ENCODE peak calls at places on chromosomes 5 and 9, in six cellular contexts. Q is K562, I is suprapubic skin, B is ovary, F is uterus, G is stomach. V is an unnamed sample.

GRCh38 chr5:93054424-93055165 is 526.4 kb downstream of the NR2F1-AS1 start:
- DNase-seq in Q (no peak), I (no peak), B (no peak), F (no peak), G (no peak), V (no peak)

GRCh38 chr9:122356627-122357026 is 14.2 kb upstream of the PTGS1 start:
- DNase-seq in Q (peak), I (peak), B (no peak), F (no peak), G (no peak), V (no peak)

GRCh38 chr9:27094640-27095039 is 14.4 kb upstream of the TEK start:
- DNase-seq in Q (no peak), I (no peak), B (no peak), F (no peak), G (no peak), V (no peak)

GRCh38 chr9:20754556-20754955 is 70.5 kb downstream of the FOCAD start:
- DNase-seq in Q (no peak), I (no peak), B (no peak), F (no peak), G (no peak), V (no peak)

GRCh38 chr5:136034976-136035375 is 6.2 kb downstream of the TGFBI start:
- DNase-seq in Q (no peak), I (peak), B (no peak), F (no peak), G (no peak), V (no peak)

GRCh38 chr5:58056546-58056945 is 403.3 kb downstream of the PLK2 start:
- DNase-seq in Q (no peak), I (no peak), B (no peak), F (no peak), G (no peak), V (no peak)

GRCh38 chr5:170633235-170634041 is 129.6 kb downstream of the KCNIP1 start:
- DNase-seq in Q (peak), I (no peak), B (peak), F (peak), G (no peak), V (peak)

GRCh38 chr9:21777701-21778100 is 24.7 kb upstream of the MTAP start:
- DNase-seq in Q (no peak), I (no peak), B (no peak), F (no peak), G (no peak), V (no peak)

GRCh38 chr9:121362813-121363585 is 7.1 kb downstream of the STOM start:
- DNase-seq in Q (no peak), I (no peak), B (no peak), F (no peak), G (no peak), V (no peak)

GRCh38 chr9:16469184-16469583 is 401.3 kb downstream of the BNC2 start:
- DNase-seq in Q (no peak), I (no peak), B (no peak), F (no peak), G (no peak), V (no peak)

GRCh38 chr5:58940446-58940845 is 357.6 kb downstream of the RAB3C start:
- DNase-seq in Q (peak), I (no peak), B (no peak), F (no peak), G (no peak), V (no peak)

GRCh38 chr9:134750450-134751155 is 109.0 kb downstream of the COL5A1 start:
- DNase-seq in Q (no peak), I (no peak), B (no peak), F (no peak), G (no peak), V (no peak)

GRCh38 chr5:167217097-167217743 is 1074.2 kb upstream of the WWC1 start:
- DNase-seq in Q (no peak), I (no peak), B (no peak), F (no peak), G (no peak), V (no peak)

GRCh38 chr9:6634441-6634840 is 11.1 kb downstream of the GLDC start:
- DNase-seq in Q (peak), I (no peak), B (no peak), F (no peak), G (no peak), V (no peak)

GRCh38 chr5:169796731-169797130 is 159.7 kb downstream of the DOCK2 start:
- DNase-seq in Q (no peak), I (no peak), B (no peak), F (no peak), G (no peak), V (no peak)

GRCh38 chr5:6383376-6383775 is 5.0 kb upstream of the MED10 start:
- DNase-seq in Q (no peak), I (no peak), B (no peak), F (no peak), G (no peak), V (no peak)

GRCh38 chr5:63401434-63402046 is 560.7 kb downstream of the HTR1A start:
- DNase-seq in Q (peak), I (no peak), B (peak), F (peak), G (peak), V (peak)

DNA sequence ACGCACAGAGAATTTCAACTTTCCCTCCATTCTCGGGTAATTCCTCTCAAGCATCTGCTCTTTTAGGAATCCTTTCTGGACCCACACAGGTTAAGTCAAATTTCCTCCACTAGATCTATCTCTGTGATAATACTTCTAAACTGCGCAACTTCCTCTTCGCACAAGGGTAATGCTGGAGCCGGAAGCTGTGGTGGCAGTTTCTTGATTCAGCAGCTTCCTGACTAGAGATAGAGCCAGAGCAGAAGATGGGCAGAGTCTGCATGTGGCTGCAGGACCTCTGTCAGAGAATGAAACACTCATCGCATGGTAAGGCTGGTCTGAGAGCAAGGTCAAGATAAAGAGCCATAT is 11.1 kb upstream of the CDC42SE2 start:
- DNase-seq in Q (peak), I (no peak), B (no peak), F (peak), G (peak), V (no peak)
- TF ChIP-seq POLR2A in Q (no peak), I (no peak), B (no peak), F (no peak), G (no peak), V (no peak)

GRCh38 chr5:138898742-138899141 is 23.6 kb upstream of the LRRTM2 start:
- DNase-seq in Q (no peak), I (no peak), B (no peak), F (no peak), G (no peak), V (no peak)

GRCh38 chr5:138903113-138903789 is 28.1 kb upstream of the LRRTM2 start:
- DNase-seq in Q (no peak), I (no peak), B (no peak), F (no peak), G (no peak), V (no peak)

GRCh38 chr5:138901716-138902115 is 26.6 kb upstream of the LRRTM2 start:
- DNase-seq in Q (no peak), I (no peak), B (no peak), F (no peak), G (no peak), V (no peak)

GRCh38 chr5:138898336-138898735 is 23.2 kb upstream of the LRRTM2 start:
- DNase-seq in Q (no peak), I (no peak), B (no peak), F (no peak), G (no peak), V (no peak)

GRCh38 chr5:138900281-138900965 is 25.3 kb upstream of the LRRTM2 start:
- DNase-seq in Q (peak), I (no peak), B (no peak), F (no peak), G (no peak), V (no peak)
- H3K4me3 ChIP-seq in Q (no peak), I (no peak), B (no peak), F (no peak), G (no peak), V (no peak)

GRCh38 chr5:151659001-151659754 is 27.5 kb downstream of the SPARC start:
- DNase-seq in Q (peak), I (peak), B (peak), F (peak), G (peak), V (peak)

GRCh38 chr5:151657105-151657504 is 29.6 kb downstream of the SPARC start:
- DNase-seq in Q (no peak), I (no peak), B (no peak), F (no peak), G (no peak), V (no peak)

GRCh38 chr5:151660616-151661015 is 26.1 kb downstream of the SPARC start:
- DNase-seq in Q (no peak), I (no peak), B (no peak), F (no peak), G (no peak), V (no peak)

GRCh38 chr5:151651997-151652645 is 34.6 kb downstream of the SPARC start:
- DNase-seq in Q (peak), I (peak), B (peak), F (peak), G (peak), V (peak)

DNA sequence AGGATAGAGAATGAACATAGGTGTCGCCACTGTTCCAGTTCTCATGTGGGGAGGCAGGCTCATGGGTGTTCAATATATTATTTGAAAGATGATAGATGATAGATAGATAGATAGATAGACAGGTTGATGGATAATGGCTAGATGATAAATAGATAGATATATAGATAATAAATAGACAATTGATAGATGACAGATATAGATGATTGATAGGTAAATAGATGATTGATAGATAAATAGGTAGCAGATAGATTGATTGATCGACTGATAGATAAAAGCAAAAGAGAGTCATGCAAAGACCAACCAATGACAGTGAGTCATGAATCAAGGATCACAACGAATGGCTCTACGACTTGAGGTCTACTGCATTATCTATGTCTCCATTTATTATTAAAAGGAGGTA is 30.4 kb downstream of the SPARC start:
- DNase-seq in Q (no peak), I (no peak), B (no peak), F (no peak), G (no peak), V (no peak)
- H3K27ac ChIP-seq in Q (no peak), I (no peak), B (no peak), F (no peak), G (no peak), V (no peak)

GRCh38 chr5:151054713-151055112 is 26.1 kb downstream of the TNIP1 start:
- DNase-seq in Q (no peak), I (no peak), B (no peak), F (no peak), G (no peak), V (peak)
- TF ChIP-seq POLR2A in Q (no peak), I (no peak), B (no peak), F (no peak), G (no peak), V (no peak)

GRCh38 chr9:79611091-79611614 is 39.4 kb downstream of the TLE4 start:
- DNase-seq in Q (peak), I (no peak), B (no peak), F (no peak), G (no peak), V (no peak)
- H3K4me3 ChIP-seq in Q (no peak), I (no peak), B (no peak), F (no peak), G (no peak), V (no peak)

GRCh38 chr9:136098844-136099243 is 3.8 kb upstream of the NACC2 start:
- DNase-seq in Q (no peak), I (no peak), B (no peak), F (no peak), G (no peak), V (no peak)

GRCh38 chr9:136098210-136098609 is 3.1 kb upstream of the NACC2 start:
- DNase-seq in Q (no peak), I (no peak), B (no peak), F (no peak), G (no peak), V (no peak)

GRCh38 chr9:136095495-136096058 is 488 bp upstream of the NACC2 start:
- DNase-seq in Q (peak), I (no peak), B (no peak), F (no peak), G (peak), V (no peak)

GRCh38 chr9:136095028-136095494 is at the start of gene NACC2:
- DNase-seq in Q (peak), I (no peak), B (peak), F (peak), G (peak), V (peak)

GRCh38 chr9:136096505-136097001 is 1.5 kb upstream of the NACC2 start:
- DNase-seq in Q (no peak), I (no peak), B (no peak), F (no peak), G (no peak), V (no peak)
- H3K27ac ChIP-seq in Q (no peak), I (no peak), B (no peak), F (no peak), G (peak), V (no peak)

GRCh38 chr5:55160493-55161209 is 680 bp downstream of the GPX8 start:
- DNase-seq in Q (peak), I (peak), B (no peak), F (peak), G (peak), V (peak)
- TF ChIP-seq POLR2A in Q (no peak), I (no peak), B (no peak), F (peak), G (no peak), V (no peak)

DNA sequence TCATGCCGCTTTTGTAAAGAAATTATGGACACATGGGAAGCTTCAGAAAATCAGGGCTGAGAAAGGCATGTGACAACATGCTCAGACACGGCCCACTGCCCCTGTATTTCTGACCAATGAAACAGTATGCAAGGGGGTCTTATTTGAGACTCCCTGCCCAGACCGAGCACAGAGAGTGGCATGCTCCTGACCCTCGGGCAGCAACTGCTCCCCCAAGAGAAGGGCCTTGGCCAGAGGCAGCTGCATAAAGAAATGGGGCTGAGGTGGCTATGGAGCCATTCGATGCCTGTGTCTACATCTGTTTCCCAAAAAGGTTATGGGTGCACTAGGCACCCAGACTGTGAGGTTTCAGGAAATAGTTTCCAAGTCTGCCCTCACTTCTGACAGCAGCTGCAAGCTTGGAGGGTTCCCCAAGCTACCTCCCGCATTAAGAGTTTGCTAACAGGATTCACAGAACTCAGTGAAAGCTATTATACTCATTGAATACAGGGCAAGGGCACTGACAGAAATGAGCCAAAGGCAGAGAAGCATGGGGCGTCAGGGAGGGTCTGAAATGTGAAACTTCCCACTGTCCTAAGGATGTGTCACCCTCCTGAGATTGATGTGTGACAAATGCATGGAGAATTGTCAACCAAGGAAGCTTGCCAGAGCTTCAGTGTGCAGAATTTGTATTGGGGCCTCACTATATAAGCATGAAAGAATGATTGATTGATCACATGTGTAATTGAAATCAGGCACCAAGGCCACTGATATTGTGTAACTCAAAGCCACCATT is 94.3 kb downstream of the DAP start:
- DNase-seq in Q (no peak), I (no peak), B (no peak), F (no peak), G (no peak), V (no peak)
- H3K4me3 ChIP-seq in Q (no peak), I (no peak), B (no peak), F (no peak), G (no peak), V (no peak)

V was measured in prostate gland.